ENCODE peak calls at places on chromosome 21, in four cellular contexts. Z is GM12892, G is NCI-H82, L is NCI-H226. N is an unnamed sample.

GRCh38 chr21:15065381-15066230 is 806 bp upstream of the NRIP1 start:
- DNase-seq in Z (no peak), G (peak), L (peak), N (peak)

GRCh38 chr21:14922980-14923379 is 141.8 kb downstream of the NRIP1 start:
- DNase-seq in Z (no peak), G (no peak), L (no peak), N (no peak)

GRCh38 chr21:44365967-44366585 is 12.7 kb downstream of the TRPM2 start:
- DNase-seq in Z (no peak), G (no peak), L (no peak), N (no peak)

GRCh38 chr21:38491536-38491935 is 6.7 kb downstream of the ERG start:
- DNase-seq in Z (no peak), G (no peak), L (no peak), N (no peak)

GRCh38 chr21:36768496-36768895 is 69.6 kb downstream of the SIM2 start:
- DNase-seq in Z (no peak), G (no peak), L (no peak), N (no peak)

GRCh38 chr21:26169061-26169610 is 1.4 kb downstream of the APP start:
- DNase-seq in Z (peak), G (peak), L (peak), N (peak)

GRCh38 chr21:39720126-39720778 is 24.7 kb upstream of the IGSF5 start:
- DNase-seq in Z (no peak), G (no peak), L (no peak), N (no peak)

GRCh38 chr21:35540950-35541632 is 492.0 kb upstream of the RUNX1 start:
- DNase-seq in Z (no peak), G (no peak), L (no peak), N (peak)

GRCh38 chr21:15221799-15222386 is 157.1 kb upstream of the NRIP1 start:
- DNase-seq in Z (no peak), G (peak), L (peak), N (peak)

GRCh38 chr21:42199488-42200463 is 19.2 kb upstream of the ABCG1 start:
- DNase-seq in Z (no peak), G (peak), L (peak), N (peak)

GRCh38 chr21:41907496-41908258 is 28.5 kb upstream of the PRDM15 start:
- DNase-seq in Z (no peak), G (no peak), L (no peak), N (no peak)

GRCh38 chr21:35004289-35004688 is 44.8 kb downstream of the RUNX1 start:
- DNase-seq in Z (no peak), G (no peak), L (no peak), N (no peak)

GRCh38 chr21:41831453-41831831 is 47.7 kb downstream of the PRDM15 start:
- DNase-seq in Z (no peak), G (no peak), L (no peak), N (no peak)

GRCh38 chr21:37337831-37338230 is 28.7 kb upstream of the DYRK1A start:
- DNase-seq in Z (no peak), G (no peak), L (no peak), N (no peak)

GRCh38 chr21:34730756-34731445 is 62.1 kb downstream of the CLIC6 start:
- DNase-seq in Z (no peak), G (no peak), L (no peak), N (no peak)

GRCh38 chr21:41207401-41208388 is 39.7 kb downstream of the BACE2 start:
- DNase-seq in Z (no peak), G (peak), L (no peak), N (peak)

GRCh38 chr21:41880153-41880552 is 1.0 kb upstream of the PRDM15 start:
- DNase-seq in Z (no peak), G (no peak), L (no peak), N (no peak)

GRCh38 chr21:42117229-42118048 is 46.3 kb downstream of the UMODL1 start:
- DNase-seq in Z (peak), G (peak), L (peak), N (peak)

GRCh38 chr21:43826623-43826974 is 37.2 kb downstream of the RRP1 start:
- DNase-seq in Z (no peak), G (no peak), L (no peak), N (no peak)

GRCh38 chr21:31900121-31900895 is 27.5 kb downstream of the HUNK start:
- DNase-seq in Z (no peak), G (peak), L (no peak), N (no peak)

GRCh38 chr21:44013380-44014088 is 1.4 kb downstream of the TRAPPC10 start:
- DNase-seq in Z (no peak), G (peak), L (peak), N (peak)

GRCh38 chr21:34762761-34763160 is 94.0 kb downstream of the CLIC6 start:
- DNase-seq in Z (no peak), G (no peak), L (no peak), N (no peak)

GRCh38 chr21:45365608-45366241 is 39.2 kb upstream of the COL18A1 start:
- DNase-seq in Z (no peak), G (no peak), L (peak), N (peak)

GRCh38 chr21:39127506-39127905 is 55.7 kb downstream of the PSMG1 start:
- DNase-seq in Z (no peak), G (no peak), L (no peak), N (no peak)

GRCh38 chr21:46268371-46268770 is 17.0 kb downstream of the MCM3AP start:
- DNase-seq in Z (no peak), G (no peak), L (no peak), N (no peak)

GRCh38 chr21:30555095-30555494 is 6.0 kb downstream of the KRTAP19-7 start:
- DNase-seq in Z (no peak), G (no peak), L (no peak), N (no peak)

GRCh38 chr21:17506936-17507335 is 5.9 kb upstream of the CXADR start:
- DNase-seq in Z (no peak), G (no peak), L (no peak), N (no peak)

GRCh38 chr21:35475768-35476167 is 426.7 kb upstream of the RUNX1 start:
- DNase-seq in Z (no peak), G (no peak), L (peak), N (peak)